ENCODE peak calls at places on chromosomes 4 and X, in ten cellular contexts. L is CD4-positive, alpha-beta T cell; T is heart left ventricle; B is gastrocnemius medialis; Z is CD8-positive, alpha-beta T cell; W is Panc1; C is heart right ventricle; V is pancreas; A is A549; F is thoracic aorta. I is an unnamed sample.

GRCh38 chr4:39719804-39720580 is 22.1 kb downstream of the UBE2K start:
- ATAC-seq in L (no peak), T (no peak), B (no peak), Z (no peak), W (no peak), C (no peak), V (no peak), A (no peak), F (no peak), I (no peak)

GRCh38 chr4:10091531-10092181 is 24.9 kb downstream of the WDR1 start:
- ATAC-seq in L (no peak), T (no peak), B (peak; percentile 19), Z (no peak), W (no peak), C (no peak), V (no peak), A (no peak), F (no peak), I (no peak)

GRCh38 chr4:141002323-141002805 is 130.9 kb downstream of the RNF150 start:
- ATAC-seq in L (no peak), T (peak; percentile 82), B (peak; percentile 72), Z (no peak), W (no peak), C (peak; percentile 93), V (no peak), A (no peak), F (peak; percentile 30), I (peak; percentile 72)

GRCh38 chrX:41036668-41037326 is 48.4 kb upstream of the USP9X start:
- ATAC-seq in L (no peak), T (no peak), B (no peak), Z (no peak), W (no peak), C (no peak), V (no peak), A (no peak), F (no peak), I (no peak)

GRCh38 chr4:53478671-53479456 is 101.4 kb downstream of the FIP1L1 start:
- ATAC-seq in L (no peak), T (no peak), B (no peak), Z (no peak), W (no peak), C (no peak), V (no peak), A (peak; percentile 30), F (peak; percentile 74), I (no peak)

GRCh38 chrX:142040906-142041305 is 137.2 kb downstream of the MAGEC1 start:
- ATAC-seq in L (no peak), T (no peak), B (no peak), Z (no peak), W (no peak), C (no peak), V (no peak), A (no peak), F (no peak), I (no peak)

GRCh38 chrX:123990602-123991001 is 29.1 kb downstream of the STAG2 start:
- ATAC-seq in L (no peak), T (no peak), B (no peak), Z (no peak), W (peak; percentile 18), C (no peak), V (no peak), A (no peak), F (no peak), I (no peak)

GRCh38 chr4:147991543-147992295 is 259.8 kb downstream of the ARHGAP10 start:
- ATAC-seq in L (no peak), T (peak; percentile 89), B (no peak), Z (no peak), W (no peak), C (peak; percentile 93), V (no peak), A (no peak), F (no peak), I (peak; percentile 75)

GRCh38 chrX:48976086-48976485 is 4.4 kb upstream of the KCND1 start:
- ATAC-seq in L (no peak), T (no peak), B (no peak), Z (no peak), W (no peak), C (no peak), V (no peak), A (no peak), F (no peak), I (no peak)

GRCh38 chr4:41505161-41505653 is 32.8 kb upstream of the LIMCH1 start:
- ATAC-seq in L (no peak), T (peak; percentile 79), B (peak; percentile 36), Z (no peak), W (no peak), C (peak; percentile 91), V (peak; percentile 71), A (peak; percentile 39), F (peak; percentile 73), I (no peak)

GRCh38 chrX:57951666-57952319 is 41.5 kb upstream of the ZXDA start:
- ATAC-seq in L (no peak), T (no peak), B (no peak), Z (no peak), W (no peak), C (peak; percentile 59), V (no peak), A (no peak), F (no peak), I (peak; percentile 79)

GRCh38 chrX:20500171-20500865 is 233.6 kb upstream of the RPS6KA3 start:
- ATAC-seq in L (peak; percentile 56), T (no peak), B (no peak), Z (peak; percentile 40), W (no peak), C (no peak), V (no peak), A (no peak), F (no peak), I (no peak)

GRCh38 chr4:146369446-146369845 is 152.3 kb downstream of the SLC10A7 start:
- ATAC-seq in L (no peak), T (no peak), B (no peak), Z (no peak), W (no peak), C (no peak), V (no peak), A (no peak), F (no peak), I (no peak)

GRCh38 chr4:101630319-101630986 is 160.1 kb upstream of the BANK1 start:
- ATAC-seq in L (no peak), T (no peak), B (no peak), Z (no peak), W (no peak), C (no peak), V (no peak), A (no peak), F (no peak), I (no peak)

GRCh38 chr4:66949424-66949823 is 595.9 kb downstream of the CENPC start:
- ATAC-seq in L (no peak), T (no peak), B (no peak), Z (no peak), W (no peak), C (no peak), V (no peak), A (no peak), F (no peak), I (no peak)

GRCh38 chr4:146273204-146273901 is 59.0 kb downstream of the REELD1 start:
- ATAC-seq in L (no peak), T (no peak), B (no peak), Z (no peak), W (no peak), C (no peak), V (no peak), A (no peak), F (no peak), I (no peak)

GRCh38 chr4:53026233-53026632 is 164.1 kb downstream of the RASL11B start:
- ATAC-seq in L (no peak), T (no peak), B (no peak), Z (no peak), W (no peak), C (no peak), V (no peak), A (no peak), F (no peak), I (no peak)

GRCh38 chr4:115485402-115485801 is 372.0 kb upstream of the NDST4 start:
- ATAC-seq in L (no peak), T (no peak), B (no peak), Z (no peak), W (no peak), C (no peak), V (no peak), A (no peak), F (no peak), I (no peak)

GRCh38 chrX:67781132-67781531 is 237.3 kb downstream of the AR start:
- ATAC-seq in L (no peak), T (peak; percentile 83), B (peak; percentile 65), Z (no peak), W (no peak), C (peak; percentile 81), V (peak; percentile 31), A (peak; percentile 52), F (peak; percentile 72), I (peak; percentile 53)
- TF ChIP-seq CTCF in L (no peak), T (peak; percentile 35), B (peak; percentile 61), Z (no peak), W (peak; percentile 7), C (peak; percentile 60), V (no peak), A (no peak), F (peak; percentile 18), I (no peak)

GRCh38 chr4:8342651-8343050 is 73.1 kb downstream of the HTRA3 start:
- ATAC-seq in L (no peak), T (no peak), B (no peak), Z (no peak), W (no peak), C (no peak), V (no peak), A (no peak), F (no peak), I (no peak)
- TF ChIP-seq CTCF in L (no peak), T (no peak), B (no peak), Z (no peak), W (no peak), C (no peak), V (no peak), A (no peak), F (no peak), I (no peak)

DNA sequence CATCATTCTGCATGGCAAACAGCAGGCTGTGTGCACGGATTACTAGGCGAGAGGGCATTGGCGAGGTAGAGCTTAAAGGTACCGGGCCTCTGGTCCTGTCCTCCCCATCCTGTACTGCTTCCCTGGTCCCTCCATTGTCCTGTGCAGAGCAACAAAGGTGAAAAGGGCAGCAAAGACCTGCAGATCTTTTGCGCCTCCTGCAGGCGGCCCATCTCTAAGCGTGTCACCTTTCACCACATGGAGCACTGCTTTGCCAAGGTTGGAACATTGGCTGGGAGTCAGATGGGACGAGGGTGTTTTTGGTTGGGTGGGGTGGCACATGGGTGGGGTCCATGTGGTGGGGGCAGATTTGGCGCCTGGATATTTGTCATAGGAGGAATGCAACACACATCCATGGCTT is 64.7 kb upstream of the UXT start:
- ATAC-seq in L (no peak), T (no peak), B (no peak), Z (no peak), W (no peak), C (no peak), V (no peak), A (no peak), F (no peak), I (no peak)
- TF ChIP-seq CTCF in L (no peak), T (no peak), B (no peak), Z (no peak), W (no peak), C (no peak), V (no peak), A (no peak), F (no peak), I (no peak)

DNA sequence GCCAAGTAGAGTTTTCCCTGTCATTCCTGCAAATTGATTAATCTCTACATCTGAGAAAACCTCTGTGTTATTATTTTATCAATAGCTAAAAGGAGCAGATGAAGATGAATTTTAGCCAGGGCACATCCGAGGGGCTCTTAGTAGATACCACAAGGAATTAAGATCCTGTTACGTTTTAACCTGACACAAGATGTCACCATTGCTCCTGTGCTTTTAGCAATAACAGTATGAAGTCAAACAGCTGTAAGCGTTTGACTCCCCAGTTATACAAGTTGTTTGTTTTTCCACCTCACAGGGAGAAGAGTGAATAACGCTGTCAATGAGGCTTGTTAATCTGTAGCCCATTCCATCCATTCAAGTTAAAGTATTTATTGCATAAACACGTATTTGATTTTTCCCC is 76.0 kb upstream of the AP1S2 start:
- ATAC-seq in L (no peak), T (no peak), B (no peak), Z (no peak), W (no peak), C (no peak), V (peak; percentile 57), A (peak; percentile 59), F (no peak), I (no peak)
- TF ChIP-seq CTCF in L (no peak), T (no peak), B (no peak), Z (no peak), W (no peak), C (peak; percentile 50), V (no peak), A (peak; percentile 54), F (no peak), I (peak; percentile 22)